ENCODE peak calls at places on chromosomes 1 and 21, in five cellular contexts. Y is K562, G is HepG2, K is GM12878, H is H1. B is an unnamed sample.
A peak's percentile ranks its signal among the peaks of the same experiment; 100 is the strongest.

GRCh38 chr1:18934205-18935000 is 22.1 kb downstream of the IFFO2 start:
- DNase-seq in Y (no peak), G (no peak), K (no peak), H (no peak), B (no peak)

GRCh38 chr1:39816431-39817090 is 27.9 kb upstream of the BMP8B start:
- DNase-seq in Y (peak; percentile 84), G (peak; percentile 49), K (peak; percentile 55), H (peak; percentile 43), B (peak; percentile 67)

GRCh38 chr1:154453577-154454352 is 48.3 kb upstream of the TDRD10 start:
- DNase-seq in Y (no peak), G (peak; percentile 37), K (no peak), H (no peak), B (no peak)

GRCh38 chr1:94734963-94735899 is 84.9 kb upstream of the SLC44A3 start:
- DNase-seq in Y (peak; percentile 51), G (no peak), K (no peak), H (peak; percentile 31), B (peak; percentile 33)

GRCh38 chr1:91805343-91805801 is 80.6 kb downstream of the TGFBR3 start:
- DNase-seq in Y (no peak), G (no peak), K (no peak), H (no peak), B (no peak)

GRCh38 chr1:22525646-22526045 is 37.6 kb upstream of the EPHA8 start:
- DNase-seq in Y (no peak), G (no peak), K (no peak), H (no peak), B (no peak)

GRCh38 chr1:62391369-62391971 is 45.4 kb upstream of the USP1 start:
- DNase-seq in Y (peak; percentile 52), G (peak; percentile 62), K (no peak), H (peak; percentile 23), B (peak; percentile 83)

GRCh38 chr1:152582647-152583046 is 2.3 kb upstream of the LCE3D start:
- DNase-seq in Y (no peak), G (no peak), K (no peak), H (no peak), B (no peak)

GRCh38 chr1:6805004-6805416 is 19.8 kb downstream of the CAMTA1 start:
- DNase-seq in Y (no peak), G (no peak), K (peak; percentile 27), H (no peak), B (no peak)

GRCh38 chr21:18000961-18001522 is 181.9 kb upstream of the C21orf91 start:
- DNase-seq in Y (no peak), G (peak; percentile 0), K (no peak), H (no peak), B (no peak)

GRCh38 chr1:244022301-244022700 is 28.8 kb upstream of the ZBTB18 start:
- DNase-seq in Y (no peak), G (no peak), K (no peak), H (no peak), B (no peak)

GRCh38 chr1:156682166-156682890 is 5.1 kb upstream of the NES start:
- DNase-seq in Y (no peak), G (no peak), K (no peak), H (no peak), B (no peak)

GRCh38 chr1:177858222-177858894 is 111.5 kb downstream of the SEC16B start:
- DNase-seq in Y (no peak), G (no peak), K (no peak), H (no peak), B (no peak)

DNA sequence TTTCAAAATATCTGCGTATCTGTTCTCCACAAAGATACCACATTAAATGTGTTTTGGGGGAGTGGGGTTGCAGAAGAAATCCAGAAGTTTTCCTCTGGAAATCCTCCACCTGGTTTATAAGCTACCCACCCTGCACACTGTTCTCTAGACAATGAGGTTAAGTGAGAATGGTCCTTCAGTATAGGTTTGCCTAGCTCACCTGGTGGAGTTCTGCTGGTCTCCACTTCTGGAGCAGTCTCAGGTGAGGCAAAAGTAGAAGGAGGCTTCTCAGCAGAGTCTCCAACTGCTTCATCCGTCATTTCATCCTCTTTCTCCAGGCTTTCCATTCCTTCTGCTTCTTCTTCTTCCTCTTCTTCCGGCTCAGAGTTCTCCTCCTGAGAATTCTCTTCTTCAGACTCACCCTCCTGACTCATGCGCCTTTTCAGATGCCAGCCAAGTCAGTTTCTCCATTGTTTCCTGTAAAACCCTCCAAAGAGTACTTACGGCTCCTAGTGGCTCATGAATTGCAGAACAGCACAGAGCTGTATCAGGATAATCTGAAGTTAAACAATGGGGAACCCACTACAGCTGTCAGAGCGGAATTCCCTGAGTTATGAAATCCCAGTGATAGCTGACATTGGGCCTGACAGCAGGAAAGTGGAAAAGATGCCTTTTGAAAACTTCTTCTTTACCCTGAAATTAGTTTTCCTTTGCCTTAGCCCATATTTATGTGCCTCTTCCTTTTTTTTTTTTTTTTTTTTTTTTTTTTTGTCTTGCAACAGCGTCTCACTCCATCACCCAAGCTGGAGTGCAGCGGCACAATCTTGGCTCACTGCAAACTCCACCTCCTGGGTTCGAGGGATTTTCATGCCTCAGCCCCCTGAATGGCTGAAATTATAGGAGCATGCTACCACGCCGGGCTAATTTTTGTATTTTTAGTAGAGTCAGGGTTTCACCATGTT is 38.5 kb downstream of the MSTO1 start:
- DNase-seq in Y (no peak), G (peak; percentile 83), K (no peak), H (peak; percentile 15), B (no peak)
- TF ChIP-seq USF2 in Y (no peak), G (no peak), K (no peak), H (no peak), B (no peak)

GRCh38 chr1:222798975-222799374 is 15.9 kb upstream of the DISP1 start:
- DNase-seq in Y (no peak), G (no peak), K (no peak), H (no peak), B (no peak)

GRCh38 chr1:222791006-222791710 is 23.7 kb upstream of the DISP1 start:
- DNase-seq in Y (no peak), G (no peak), K (no peak), H (no peak), B (no peak)

GRCh38 chr1:222798111-222798510 is 16.7 kb upstream of the DISP1 start:
- DNase-seq in Y (no peak), G (peak; percentile 46), K (no peak), H (no peak), B (no peak)

GRCh38 chr1:222792744-222793143 is 22.1 kb upstream of the DISP1 start:
- DNase-seq in Y (peak; percentile 29), G (no peak), K (no peak), H (no peak), B (no peak)

DNA sequence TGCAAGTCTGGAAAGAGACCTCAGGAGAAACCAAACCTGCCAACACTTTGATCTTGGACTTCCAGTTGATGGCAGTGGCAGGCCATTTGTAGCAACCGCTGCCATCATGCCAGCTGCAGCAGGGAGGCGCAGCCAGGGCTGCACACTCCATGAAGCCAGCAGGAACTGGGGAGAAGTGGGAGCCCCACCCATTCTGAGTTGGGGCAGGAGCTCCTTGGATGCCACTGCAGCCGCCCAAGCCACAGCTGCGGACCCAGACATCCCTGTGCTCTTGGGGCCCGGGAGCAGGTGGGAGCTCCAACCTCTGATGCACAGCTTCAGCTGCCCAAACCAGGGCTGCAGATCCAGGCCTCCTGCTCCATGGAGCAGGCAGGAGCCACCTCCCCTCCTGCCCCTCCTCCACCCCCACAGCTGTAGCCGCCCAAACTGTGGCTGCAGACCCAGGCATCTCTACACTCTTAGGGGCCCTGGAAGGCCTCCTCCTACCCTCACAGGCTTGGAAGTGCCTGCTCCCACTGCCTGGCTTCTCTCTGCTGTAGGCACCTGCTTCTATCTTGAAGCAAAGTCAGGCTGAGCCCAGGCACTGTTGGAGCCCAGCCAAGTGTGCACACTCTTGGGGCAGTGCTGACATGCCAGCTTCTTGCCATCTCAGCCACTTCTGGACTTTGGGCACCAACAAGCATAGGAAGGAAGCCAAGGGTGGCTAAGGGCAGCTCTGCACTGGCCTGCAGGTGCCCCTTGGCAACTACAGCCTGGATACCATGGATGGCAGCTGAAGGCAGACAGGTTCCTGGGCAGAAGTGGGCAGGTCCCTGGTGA is 20.0 kb upstream of the DISP1 start:
- DNase-seq in Y (no peak), G (no peak), K (no peak), H (no peak), B (peak; percentile 22)
- TF ChIP-seq CREB1 in Y (no peak), G (no peak), K (no peak), H (no peak), B (no peak)

DNA sequence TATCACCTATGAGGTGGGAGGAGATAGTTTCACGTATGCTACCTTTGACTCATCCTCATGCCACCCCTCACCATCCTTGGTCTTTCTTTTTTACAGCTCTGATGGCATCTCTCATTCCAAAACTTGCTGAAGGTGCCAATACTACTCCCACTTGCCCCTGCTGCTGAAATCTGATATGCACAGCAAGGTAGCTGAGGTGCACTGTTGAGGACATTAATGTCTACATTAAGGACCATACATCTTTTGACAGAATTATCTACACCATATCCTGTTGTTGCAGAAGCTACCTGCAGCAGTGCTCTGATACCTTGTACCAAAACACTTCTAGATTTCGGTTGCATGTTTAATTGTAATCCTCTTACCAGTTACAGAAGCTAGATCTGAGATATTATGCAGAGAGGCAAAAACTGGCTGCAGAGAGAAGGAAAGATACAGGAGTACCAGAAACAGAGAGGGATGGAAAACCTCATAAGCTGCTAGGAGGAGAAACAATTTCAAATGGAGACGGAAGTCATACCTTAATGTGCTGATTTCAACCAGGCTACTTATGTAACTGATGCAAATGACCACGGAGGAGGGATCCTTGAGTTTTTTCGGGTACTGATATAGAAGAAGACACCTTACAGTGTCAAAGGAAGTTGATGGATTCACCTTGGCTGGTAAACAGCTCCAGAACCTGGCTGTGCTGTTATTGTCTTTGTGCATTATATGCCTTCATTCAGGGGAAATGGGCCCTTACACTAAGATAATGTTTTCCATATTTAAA is 19.3 kb upstream of the PTPRC start:
- DNase-seq in Y (no peak), G (no peak), K (no peak), H (no peak), B (no peak)
- TF ChIP-seq USF2 in Y (no peak), G (no peak), K (no peak), H (no peak), B (no peak)

GRCh38 chr21:37253991-37254390 is 13.1 kb downstream of the VPS26C start:
- DNase-seq in Y (no peak), G (no peak), K (no peak), H (no peak), B (no peak)

GRCh38 chr21:37248298-37248697 is 18.8 kb downstream of the VPS26C start:
- DNase-seq in Y (no peak), G (no peak), K (no peak), H (no peak), B (no peak)

GRCh38 chr21:37245151-37245550 is 22.0 kb downstream of the VPS26C start:
- DNase-seq in Y (no peak), G (no peak), K (no peak), H (no peak), B (peak; percentile 25)

GRCh38 chr21:37244506-37245083 is 22.5 kb downstream of the VPS26C start:
- DNase-seq in Y (no peak), G (no peak), K (no peak), H (no peak), B (no peak)

DNA sequence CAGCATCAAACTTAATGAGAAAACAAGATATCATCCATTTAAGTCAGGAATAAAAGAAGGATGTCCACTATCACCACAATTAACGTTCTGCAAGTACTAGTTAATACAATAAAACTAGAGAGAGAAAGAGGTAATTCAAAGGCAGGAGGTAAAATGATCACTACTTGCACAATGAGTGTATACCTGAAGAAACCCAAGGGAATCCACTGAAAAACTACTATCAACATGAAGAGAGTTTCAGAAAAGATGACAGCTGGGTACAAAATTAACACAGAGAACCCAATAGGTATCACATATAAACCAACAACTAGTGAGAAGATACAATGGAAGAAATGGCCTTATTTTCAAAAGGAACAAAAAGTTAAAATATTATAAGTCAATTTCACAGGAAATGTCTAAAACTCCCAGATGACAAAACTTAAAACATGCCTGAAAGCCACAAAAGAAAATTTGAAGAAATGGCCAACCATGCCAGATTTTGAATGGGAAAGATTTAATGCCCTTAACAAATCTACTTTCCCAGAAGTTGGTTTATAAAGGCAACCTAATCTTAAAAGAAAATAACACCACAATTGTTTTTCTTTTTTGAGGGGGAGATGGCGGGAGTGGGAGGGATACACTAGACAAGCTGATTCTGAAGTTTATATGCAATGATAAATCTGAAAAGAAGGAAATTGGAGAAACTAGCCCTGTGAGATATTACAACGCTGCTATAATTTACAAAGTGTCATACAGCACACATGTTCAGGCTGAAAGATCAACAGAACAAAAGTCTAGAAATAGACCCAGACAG is 17.8 kb downstream of the VPS26C start:
- DNase-seq in Y (no peak), G (no peak), K (peak; percentile 11), H (no peak), B (no peak)
- TF ChIP-seq CREB1 in Y (no peak), G (no peak), K (no peak), H (no peak), B (no peak)

B was measured in WTC11.